ENCODE peak calls at places on chromosomes 5 and 9, in six cellular contexts. D is GM06990, P is amygdala, N is HT-29, V is ACHN, H is DMS153. Q is an unnamed sample.

GRCh38 chr9:87685871-87686519 is 39.9 kb upstream of the CTSL start:
- DNase-seq in V (no peak), N (no peak), P (no peak), H (no peak), D (no peak), Q (no peak)

GRCh38 chr9:19373527-19373926 is 6.5 kb downstream of the RPS6 start:
- DNase-seq in V (no peak), P (no peak), N (peak), H (no peak), D (no peak), Q (no peak)

GRCh38 chr5:177310332-177310731 is 1.4 kb downstream of the MXD3 start:
- DNase-seq in V (no peak), P (no peak), N (no peak), H (no peak), D (no peak), Q (no peak)

GRCh38 chr5:122351416-122352157 is 39.5 kb downstream of the SNCAIP start:
- DNase-seq in D (no peak), V (no peak), H (no peak), N (no peak), P (no peak), Q (no peak)

GRCh38 chr9:135152608-135153337 is 65.3 kb downstream of the OLFM1 start:
- DNase-seq in D (no peak), P (no peak), V (no peak), H (peak), N (peak), Q (no peak)

GRCh38 chr9:79053613-79054012 is 518.2 kb upstream of the TLE4 start:
- DNase-seq in P (no peak), N (no peak), V (no peak), H (peak), D (no peak), Q (peak)

GRCh38 chr9:15622596-15622995 is 69.8 kb downstream of the CCDC171 start:
- DNase-seq in H (no peak), V (peak), P (no peak), N (peak), D (no peak), Q (peak)

GRCh38 chr9:114130141-114130540 is 25.2 kb upstream of the COL27A1 start:
- DNase-seq in H (no peak), D (no peak), P (no peak), N (no peak), V (no peak), Q (no peak)

GRCh38 chr9:92607088-92607487 is 62.8 kb downstream of the IPPK start:
- DNase-seq in N (no peak), V (no peak), H (no peak), D (no peak), P (no peak), Q (no peak)

GRCh38 chr9:110750272-110750671 is 81.7 kb downstream of the MUSK start:
- DNase-seq in H (no peak), P (no peak), N (no peak), V (no peak), D (no peak), Q (no peak)